ENCODE peak calls at places on chromosomes 4 and X, in seven cellular contexts. J is IMR-90, M is lower leg skin, S is fibroblast of villous mesenchyme, O is astrocyte of the cerebellum, U is tibial artery, T is body of pancreas. X is an unnamed sample.

GRCh38 chrX:37553476-37553875 is 18.0 kb upstream of the LANCL3 start:
- DNase-seq in J (no peak), M (no peak), S (no peak), O (no peak), U (no peak), T (no peak), X (no peak)

GRCh38 chr4:24015782-24016181 is 125.9 kb upstream of the PPARGC1A start:
- DNase-seq in J (no peak), M (no peak), S (no peak), O (no peak), U (no peak), T (no peak), X (no peak)

GRCh38 chr4:54102747-54103146 is 2.8 kb downstream of the GSX2 start:
- DNase-seq in J (no peak), M (no peak), S (no peak), O (no peak), U (no peak), T (no peak), X (no peak)

GRCh38 chrX:38999967-39000745 is 198.9 kb downstream of the MID1IP1 start:
- DNase-seq in J (peak), M (no peak), S (peak), O (no peak), U (no peak), T (no peak), X (no peak)

GRCh38 chr4:7238300-7238960 is 46.1 kb downstream of the SORCS2 start:
- DNase-seq in J (no peak), M (no peak), S (no peak), O (no peak), U (no peak), T (no peak), X (no peak)

GRCh38 chr4:64890131-64890710 is 481.0 kb upstream of the TECRL start:
- DNase-seq in J (no peak), M (no peak), S (no peak), O (peak), U (no peak), T (no peak), X (no peak)

GRCh38 chrX:771536-771935 is 140.9 kb downstream of the SHOX start:
- DNase-seq in J (no peak), M (peak), S (no peak), O (no peak), U (peak), T (no peak), X (no peak)

GRCh38 chr4:22848332-22848731 is 155.6 kb downstream of the GBA3 start:
- DNase-seq in J (no peak), M (no peak), S (no peak), O (no peak), U (no peak), T (peak), X (no peak)

GRCh38 chr4:140099993-140100392 is 54.0 kb downstream of the MAML3 start:
- DNase-seq in J (peak), M (peak), S (no peak), O (no peak), U (peak), T (peak), X (no peak)

GRCh38 chr4:8210631-8211030 is 11.5 kb downstream of the SH3TC1 start:
- DNase-seq in J (no peak), M (no peak), S (no peak), O (no peak), U (no peak), T (no peak), X (no peak)

GRCh38 chrX:119417376-119417775 is 18.2 kb downstream of the SLC25A43 start:
- DNase-seq in J (no peak), M (no peak), S (no peak), O (no peak), U (no peak), T (no peak), X (no peak)

GRCh38 chr4:97238956-97239698 is 904.1 kb downstream of the STPG2 start:
- DNase-seq in J (no peak), M (no peak), S (no peak), O (no peak), U (no peak), T (no peak), X (no peak)

GRCh38 chr4:118281611-118282442 is 71.0 kb downstream of the PRSS12 start:
- DNase-seq in J (peak), M (no peak), S (peak), O (peak), U (no peak), T (peak), X (no peak)

GRCh38 chrX:70970482-70970999 is 39.6 kb upstream of the SLC7A3 start:
- DNase-seq in J (peak), M (no peak), S (peak), O (no peak), U (no peak), T (no peak), X (no peak)

GRCh38 chr4:14787894-14788293 is 214.4 kb upstream of the CPEB2 start:
- DNase-seq in J (peak), M (no peak), S (no peak), O (no peak), U (no peak), T (peak), X (no peak)

GRCh38 chr4:142156246-142156645 is 519.9 kb downstream of the IL15 start:
- DNase-seq in J (no peak), M (no peak), S (no peak), O (no peak), U (no peak), T (no peak), X (no peak)

DNA sequence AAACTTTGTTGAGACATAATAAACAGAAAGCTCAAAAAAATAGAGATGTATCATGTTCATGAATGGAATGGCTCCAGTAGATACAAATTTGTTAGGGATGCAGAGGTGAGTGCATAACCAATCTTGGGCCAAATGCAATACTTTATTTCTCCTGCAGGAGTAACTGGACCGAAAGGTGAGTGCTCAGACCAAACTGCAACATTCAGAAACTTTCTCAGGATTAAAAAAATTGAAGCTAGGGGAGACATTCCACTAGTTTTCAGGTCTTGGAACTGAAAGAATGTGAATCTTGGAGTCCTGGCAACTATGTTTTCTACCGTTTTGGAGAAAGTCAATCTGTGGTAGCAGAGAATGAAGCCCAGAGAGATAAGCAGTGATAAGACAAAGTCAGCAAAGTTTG is 21.2 kb upstream of the LCORL start:
- DNase-seq in J (no peak), M (no peak), S (no peak), O (no peak), U (no peak), T (no peak), X (no peak)
- TF ChIP-seq CTCF in J (no peak), M (no peak), S (peak), O (peak), U (no peak), T (no peak), X (no peak)

GRCh38 chr4:74000301-74000700 is 1.8 kb upstream of the CXCL5 start:
- DNase-seq in J (no peak), M (no peak), S (no peak), O (no peak), U (no peak), T (no peak), X (no peak)

DNA sequence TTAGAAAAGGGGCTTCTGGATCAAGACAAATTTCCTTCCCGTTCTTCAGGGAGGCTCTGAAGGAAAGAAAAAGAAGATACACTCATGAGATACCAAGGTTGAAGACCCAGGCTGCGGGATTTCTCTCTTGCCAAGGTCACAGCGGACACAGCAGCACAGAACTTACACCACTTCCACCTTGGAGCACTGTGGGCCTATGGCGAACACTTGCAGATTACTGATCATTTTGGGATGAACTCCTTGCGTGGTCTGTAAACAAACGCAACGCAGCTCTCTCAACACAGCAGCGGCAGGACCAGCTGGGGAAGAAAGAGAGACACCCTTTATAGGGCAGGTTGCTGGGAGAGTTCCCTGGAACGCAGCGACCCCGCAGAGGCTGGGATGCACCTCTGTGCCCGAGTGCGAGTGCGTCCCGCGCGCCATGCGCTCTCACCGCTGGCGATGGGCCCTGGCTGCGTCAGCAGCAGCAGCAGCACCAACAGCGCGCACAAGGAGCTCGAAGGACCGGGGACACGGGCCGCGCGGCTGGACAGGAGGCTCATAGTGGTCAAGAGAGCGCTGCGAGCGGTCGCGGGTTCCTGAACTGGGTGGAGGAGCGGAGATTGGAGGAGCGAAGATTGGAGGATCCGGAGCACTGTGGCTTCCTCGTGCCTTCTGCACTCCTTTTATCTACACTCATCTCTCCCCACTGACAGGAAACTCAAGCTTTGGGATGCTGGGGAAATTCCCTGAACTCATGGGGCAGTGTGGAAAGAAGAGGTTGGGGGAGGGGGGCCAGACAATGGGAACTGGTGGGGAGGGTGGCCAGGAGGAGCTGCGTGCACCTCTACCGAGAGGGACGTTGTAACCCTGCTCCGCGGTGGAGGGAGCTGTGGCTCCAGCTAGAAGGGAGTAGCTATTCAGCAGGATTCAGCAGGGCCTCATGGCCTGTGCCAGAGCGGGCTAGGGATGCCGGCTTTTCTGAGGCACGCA is at the start of gene CXCL5:
- DNase-seq in J (peak), M (peak), S (peak), O (no peak), U (no peak), T (peak), X (no peak)
- TF ChIP-seq CTCF in J (no peak), M (no peak), S (peak), O (peak), U (no peak), T (no peak), X (peak)

DNA sequence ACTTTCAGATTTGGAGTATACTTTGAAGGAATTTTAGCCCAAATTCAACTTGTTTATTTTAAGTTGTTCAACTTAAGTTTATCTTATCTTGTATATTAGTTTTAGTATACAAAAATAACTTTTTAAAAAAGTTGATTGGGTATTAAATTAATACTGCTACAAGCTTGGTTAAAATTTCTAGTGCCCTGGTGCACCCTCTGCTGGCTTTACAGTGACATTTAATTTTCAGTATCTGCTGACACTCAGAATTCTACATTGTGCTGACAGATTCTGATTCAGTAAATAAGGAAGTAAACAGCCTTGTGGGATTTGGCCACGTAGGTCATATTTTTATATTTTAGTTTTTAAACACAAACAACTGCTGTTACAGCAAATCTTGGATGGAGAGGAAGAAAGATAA is 2.9 kb downstream of the EDA start:
- DNase-seq in J (peak), M (no peak), S (peak), O (no peak), U (no peak), T (peak), X (no peak)
- TF ChIP-seq CTCF in J (peak), M (no peak), S (peak), O (peak), U (peak), T (peak), X (no peak)

GRCh38 chr4:113869743-113870375 is 108.3 kb upstream of the CAMK2D start:
- DNase-seq in J (peak), M (no peak), S (no peak), O (no peak), U (no peak), T (no peak), X (no peak)
- TF ChIP-seq CTCF in J (no peak), M (no peak), S (no peak), O (no peak), U (no peak), T (no peak), X (no peak)

DNA sequence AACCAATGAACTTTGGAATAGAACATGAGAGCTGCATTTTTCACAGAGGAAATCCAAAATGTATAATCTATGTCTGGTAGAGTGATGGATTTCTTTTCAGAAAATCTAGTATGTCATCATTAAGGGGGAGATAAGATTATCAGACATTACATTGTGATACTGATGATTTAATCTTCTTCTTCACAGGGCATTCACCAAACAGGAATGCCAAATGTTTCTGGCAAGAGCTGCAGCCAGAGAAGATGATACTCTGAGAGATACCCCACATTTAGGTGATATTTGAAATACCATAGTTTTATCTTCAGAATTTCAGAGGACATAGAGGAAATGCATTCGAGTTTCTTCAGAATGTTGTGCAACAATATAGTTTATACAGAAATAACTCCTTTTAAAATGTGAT is 1523.7 kb upstream of the ADGRL3 start:
- DNase-seq in J (no peak), M (no peak), S (no peak), O (no peak), U (no peak), T (no peak), X (no peak)
- TF ChIP-seq CTCF in J (no peak), M (no peak), S (no peak), O (no peak), U (no peak), T (no peak), X (no peak)

DNA sequence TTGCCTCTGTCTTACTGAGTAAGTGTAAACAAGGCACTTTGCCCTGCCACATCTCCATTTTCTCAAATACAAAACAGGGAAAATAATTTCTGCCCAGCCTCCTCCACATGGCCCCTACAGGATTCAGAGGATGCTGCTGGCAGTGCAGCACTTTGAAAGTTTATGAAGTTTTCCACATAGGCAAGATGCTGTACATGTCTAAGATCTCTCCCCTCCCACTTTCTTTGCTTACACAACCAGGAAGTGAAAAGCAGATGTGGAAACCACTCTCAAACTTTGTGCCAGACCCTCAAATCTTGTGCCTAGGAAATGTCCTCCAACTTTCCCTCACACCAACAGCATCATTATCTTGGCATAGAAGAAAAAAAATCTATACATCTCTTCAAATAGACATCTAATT is 257.0 kb upstream of the LDB2 start:
- DNase-seq in J (peak), M (no peak), S (peak), O (no peak), U (no peak), T (no peak), X (no peak)
- TF ChIP-seq CTCF in J (no peak), M (no peak), S (peak), O (no peak), U (no peak), T (no peak), X (no peak)

DNA sequence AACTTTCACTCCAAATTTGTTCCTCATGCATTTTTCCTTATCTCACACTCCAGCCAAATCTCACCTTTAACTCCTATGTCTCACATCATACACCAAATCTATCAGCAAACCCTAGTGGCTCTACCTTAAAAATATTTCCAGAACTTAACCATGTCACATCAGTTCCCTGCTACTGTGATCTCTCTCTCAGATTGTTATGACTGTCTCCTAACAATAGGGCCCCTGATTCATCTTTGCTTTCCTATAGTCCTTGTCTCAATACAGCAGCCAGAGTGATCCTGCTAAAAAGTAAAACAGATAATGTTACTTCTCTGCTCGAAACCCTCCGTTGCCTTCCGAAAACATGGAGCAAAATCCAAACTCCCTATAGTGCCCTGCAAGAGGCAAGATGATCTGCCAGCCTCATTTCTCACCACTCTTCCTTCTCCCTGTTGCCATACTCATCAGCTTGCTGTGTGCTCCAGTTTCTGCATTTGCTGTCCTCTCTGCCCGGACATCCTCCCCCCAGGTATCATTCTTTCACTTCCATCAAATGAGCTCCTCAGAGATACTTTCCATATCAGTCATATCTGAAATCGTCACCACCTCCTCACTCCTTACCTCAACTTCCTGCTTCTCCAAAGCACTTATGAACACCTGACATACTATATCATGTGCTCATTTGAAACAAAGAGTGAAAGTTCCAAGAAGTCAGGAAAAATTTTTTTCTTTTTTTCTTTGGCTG is 293.4 kb upstream of the NR3C2 start:
- DNase-seq in J (no peak), M (no peak), S (no peak), O (no peak), U (no peak), T (no peak), X (no peak)
- TF ChIP-seq CTCF in J (no peak), M (no peak), S (no peak), O (no peak), U (no peak), T (no peak), X (no peak)

DNA sequence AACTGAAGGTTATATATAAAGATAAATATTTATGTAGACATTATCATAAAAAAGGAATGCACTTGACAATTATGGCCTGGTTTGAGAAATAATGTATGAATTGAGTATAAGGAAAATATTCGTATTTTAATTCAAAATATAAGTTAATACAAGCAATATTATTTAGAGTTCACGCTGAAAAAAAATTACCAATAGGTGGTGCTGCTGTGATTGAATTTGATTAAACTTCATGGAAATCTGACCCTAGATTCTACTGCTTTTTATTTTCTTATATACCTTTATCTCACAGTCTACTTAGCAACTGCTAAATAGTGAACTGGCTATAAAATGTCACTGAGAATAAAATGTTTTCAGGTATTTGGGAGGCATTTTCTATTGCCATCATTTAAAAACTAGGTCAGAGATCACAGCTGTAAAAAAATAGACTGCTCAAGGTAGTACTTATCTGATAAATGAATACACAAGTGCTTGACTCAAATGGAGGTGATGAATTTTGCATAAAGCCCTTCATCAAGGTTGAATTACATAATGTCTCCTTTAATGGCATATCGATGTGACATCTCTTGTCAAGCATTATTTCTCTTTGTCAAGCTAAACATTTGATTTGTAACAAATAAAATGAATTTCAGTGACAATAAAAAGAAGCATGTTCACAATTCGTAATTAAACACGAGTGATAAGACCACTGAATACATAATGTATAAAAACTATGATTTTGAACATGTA is 1638.8 kb upstream of the PCDH7 start:
- DNase-seq in J (peak), M (no peak), S (peak), O (peak), U (no peak), T (no peak), X (no peak)
- TF ChIP-seq CTCF in J (peak), M (no peak), S (peak), O (no peak), U (no peak), T (peak), X (no peak)

DNA sequence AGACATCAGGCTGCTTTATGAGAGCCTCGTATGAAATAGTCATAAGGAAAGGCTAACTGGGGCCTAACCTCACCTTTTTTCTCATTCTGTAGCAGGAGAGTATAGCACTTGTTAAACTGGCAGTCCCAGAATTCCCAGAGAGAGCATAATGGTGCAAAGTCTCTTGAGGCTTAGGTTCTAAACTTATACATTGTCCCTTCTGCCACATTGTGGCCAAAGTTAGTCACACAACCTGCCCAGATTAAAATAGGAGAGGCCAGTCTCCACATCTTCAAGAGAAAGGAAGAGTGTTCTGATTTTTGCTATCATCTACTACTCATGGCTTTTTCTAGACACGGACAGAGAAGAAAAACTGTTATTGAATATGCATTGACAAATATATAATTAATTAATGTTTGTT is 1588.9 kb upstream of the PCDH7 start:
- DNase-seq in J (peak), M (no peak), S (no peak), O (no peak), U (no peak), T (no peak), X (no peak)
- TF ChIP-seq CTCF in J (no peak), M (no peak), S (no peak), O (no peak), U (no peak), T (no peak), X (no peak)